ENCODE peak calls at places on chromosomes 13 and 19, in four cellular contexts. J is Caco-2, E is heart right ventricle, O is AG10803. L is an unnamed sample.

GRCh38 chr19:58346961-58347929 is 6.0 kb downstream of the A1BG start:
- DNase-seq in J (peak), E (peak), O (peak), L (no peak)

GRCh38 chr13:74573654-74574053 is 439.4 kb upstream of the KLF12 start:
- DNase-seq in J (peak), E (no peak), O (no peak), L (no peak)

GRCh38 chr19:45164577-45165335 is 4.0 kb upstream of the NKPD1 start:
- DNase-seq in J (peak), E (peak), O (peak), L (peak)

GRCh38 chr13:112870062-112870352 is 99.0 kb upstream of the MCF2L start:
- DNase-seq in J (no peak), E (no peak), O (no peak), L (no peak)

GRCh38 chr13:25887962-25888655 is 163.7 kb downstream of the SHISA2 start:
- DNase-seq in J (no peak), E (no peak), O (no peak), L (no peak)

GRCh38 chr13:21316376-21316775 is 139.9 kb downstream of the MRPL57 start:
- DNase-seq in J (no peak), E (no peak), O (no peak), L (no peak)

GRCh38 chr19:29260477-29261317 is 47.7 kb upstream of the UQCRFS1 start:
- DNase-seq in J (peak), E (no peak), O (peak), L (no peak)

GRCh38 chr19:7469654-7470285 is 19.1 kb downstream of the PEX11G start:
- DNase-seq in J (no peak), E (no peak), O (no peak), L (no peak)

GRCh38 chr19:3801412-3802096 is 15.4 kb upstream of the MATK start:
- DNase-seq in J (no peak), E (peak), O (no peak), L (no peak)

GRCh38 chr19:10811391-10812111 is 24.5 kb downstream of the TMED1 start:
- DNase-seq in J (no peak), E (no peak), O (no peak), L (no peak)

GRCh38 chr19:11390933-11391680 is 7.0 kb upstream of the EPOR start:
- DNase-seq in J (no peak), E (no peak), O (no peak), L (no peak)

GRCh38 chr13:79030513-79030912 is 371.6 kb upstream of the OBI1 start:
- DNase-seq in J (no peak), E (no peak), O (no peak), L (no peak)

GRCh38 chr13:67069117-67069767 is 160.9 kb downstream of the PCDH9 start:
- DNase-seq in J (no peak), E (no peak), O (no peak), L (no peak)

GRCh38 chr19:17294051-17294891 is 9.0 kb downstream of the ABHD8 start:
- DNase-seq in J (peak), E (no peak), O (no peak), L (peak)

GRCh38 chr19:16457195-16457953 is 14.4 kb downstream of the EPS15L1 start:
- DNase-seq in J (no peak), E (peak), O (peak), L (peak)

GRCh38 chr19:33461256-33462111 is 60.1 kb downstream of the PEPD start:
- DNase-seq in J (no peak), E (no peak), O (no peak), L (no peak)

GRCh38 chr19:41606215-41606837 is 20.5 kb downstream of the CEACAM4 start:
- DNase-seq in J (no peak), E (no peak), O (no peak), L (no peak)

GRCh38 chr13:25281193-25281936 is 5.9 kb downstream of the MTMR6 start:
- DNase-seq in J (no peak), E (no peak), O (no peak), L (no peak)

GRCh38 chr13:48919750-48920149 is 56.0 kb upstream of the FNDC3A start:
- DNase-seq in J (no peak), E (no peak), O (no peak), L (no peak)

GRCh38 chr19:39154626-39155100 is 29.1 kb downstream of the PAK4 start:
- DNase-seq in J (peak), E (no peak), O (no peak), L (peak)

GRCh38 chr19:40576181-40576584 is 490 bp upstream of the SHKBP1 start:
- DNase-seq in J (no peak), E (no peak), O (no peak), L (no peak)

GRCh38 chr13:71477735-71478134 is 389.3 kb downstream of the DACH1 start:
- DNase-seq in J (no peak), E (no peak), O (no peak), L (no peak)

GRCh38 chr19:6793411-6793810 is 20.9 kb downstream of the VAV1 start:
- DNase-seq in J (no peak), E (no peak), O (no peak), L (no peak)

GRCh38 chr13:114230575-114230974 is 4.1 kb upstream of the CDC16 start:
- DNase-seq in J (no peak), E (no peak), O (no peak), L (no peak)

GRCh38 chr19:18110833-18111232 is 13.3 kb downstream of the MAST3 start:
- DNase-seq in J (no peak), E (no peak), O (no peak), L (no peak)

GRCh38 chr19:1364070-1364719 is 19.5 kb upstream of the NDUFS7 start:
- DNase-seq in J (no peak), E (no peak), O (no peak), L (no peak)

GRCh38 chr19:1361601-1362384 is 21.9 kb upstream of the NDUFS7 start:
- DNase-seq in J (no peak), E (no peak), O (peak), L (no peak)

GRCh38 chr19:1362385-1363257 is 21.1 kb upstream of the NDUFS7 start:
- DNase-seq in J (no peak), E (no peak), O (no peak), L (no peak)

GRCh38 chr19:1365306-1365963 is 18.3 kb upstream of the NDUFS7 start:
- DNase-seq in J (no peak), E (no peak), O (no peak), L (no peak)

GRCh38 chr19:1363599-1363998 is 20.1 kb upstream of the NDUFS7 start:
- DNase-seq in J (no peak), E (no peak), O (no peak), L (no peak)
- H3K4me3 ChIP-seq in J (no peak), E (no peak), O (no peak), L (no peak)

GRCh38 chr19:51887522-51888498 is at the start of gene ZNF577:
- DNase-seq in J (peak), E (peak), O (peak), L (no peak)

GRCh38 chr19:51884713-51885112 is 3.0 kb downstream of the ZNF577 start:
- DNase-seq in J (no peak), E (no peak), O (no peak), L (no peak)

GRCh38 chr19:51882518-51882917 is 5.2 kb downstream of the ZNF577 start:
- DNase-seq in J (no peak), E (no peak), O (no peak), L (no peak)
- H3K4me3 ChIP-seq in J (no peak), E (no peak), O (no peak), L (no peak)

GRCh38 chr13:34346626-34347025 is 528.7 kb downstream of the RFC3 start:
- DNase-seq in J (no peak), E (no peak), O (peak), L (no peak)
- H3K4me3 ChIP-seq in J (no peak), E (no peak), O (no peak), L (no peak)

DNA sequence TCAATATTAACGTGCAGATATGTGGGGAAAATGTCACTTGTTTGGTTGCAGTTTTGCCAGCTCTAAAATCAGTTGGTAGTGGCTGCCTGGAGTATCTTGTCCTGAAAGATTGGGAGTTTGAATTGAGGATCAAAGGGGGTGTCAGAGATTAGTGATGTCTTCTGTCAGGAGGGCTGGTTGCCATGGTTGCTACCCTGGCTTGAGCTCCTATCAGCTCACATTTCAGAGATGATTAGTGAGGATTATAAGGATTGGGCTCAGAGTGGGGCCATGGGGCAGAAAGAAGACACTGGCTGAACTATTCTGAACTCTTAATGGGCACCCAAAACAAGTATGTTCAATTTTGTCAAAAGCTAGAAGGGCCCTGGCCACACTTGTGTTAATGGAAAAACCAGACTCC is 95.5 kb upstream of the RNF113B start:
- DNase-seq in J (peak), E (no peak), O (no peak), L (no peak)
- H3K4me3 ChIP-seq in J (no peak), E (no peak), O (no peak), L (no peak)

GRCh38 chr19:46717716-46718143 is 816 bp upstream of the PRKD2 start:
- DNase-seq in J (no peak), E (no peak), O (no peak), L (no peak)
- H3K4me3 ChIP-seq in J (peak), E (peak), O (peak), L (peak)

DNA sequence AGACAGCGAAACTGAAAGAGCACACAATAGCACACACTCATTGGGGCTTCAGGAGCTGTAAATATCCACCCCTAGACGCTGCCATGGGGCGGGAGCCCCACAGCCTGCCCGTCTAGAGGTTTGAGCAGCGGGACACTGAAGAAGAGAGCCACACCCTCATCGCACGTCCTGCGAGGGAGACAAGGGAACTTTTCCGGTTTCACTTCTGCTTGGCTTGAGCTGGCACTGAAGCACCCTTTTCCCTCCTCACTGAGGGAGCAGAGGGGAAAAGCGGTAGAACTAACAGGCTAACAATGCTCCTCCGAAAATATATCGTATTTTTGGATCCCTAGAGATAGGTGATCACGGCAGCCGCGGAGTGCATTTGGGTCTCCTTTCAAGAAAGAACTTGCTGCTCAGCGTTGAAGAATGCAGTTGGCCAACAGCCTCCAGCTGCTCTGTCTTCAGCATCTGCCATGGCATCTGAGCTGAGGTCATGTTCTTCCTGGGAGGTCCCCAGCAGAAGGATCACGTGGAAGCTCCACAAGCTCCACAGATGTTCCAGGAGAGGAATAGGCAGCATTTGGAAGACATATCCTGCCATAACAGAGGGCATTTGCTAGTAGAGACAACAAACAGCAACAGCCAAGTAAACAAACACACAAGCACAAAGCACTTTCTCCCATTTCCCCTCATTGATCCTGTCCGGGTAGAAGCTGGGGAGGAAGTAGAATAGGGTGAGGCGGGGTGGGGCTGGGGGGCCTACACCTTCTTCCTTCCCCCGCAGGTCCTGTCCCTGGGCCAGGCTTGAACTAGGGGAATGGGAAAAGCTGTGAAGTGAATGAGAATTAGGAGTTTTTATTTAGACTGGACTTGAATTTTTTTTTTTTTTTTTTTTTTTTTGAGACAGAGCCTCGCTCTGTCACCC is 44.8 kb upstream of the ALOX5AP start:
- DNase-seq in J (peak), E (peak), O (peak), L (peak)
- H3K4me3 ChIP-seq in J (peak), E (no peak), O (peak), L (peak)

DNA sequence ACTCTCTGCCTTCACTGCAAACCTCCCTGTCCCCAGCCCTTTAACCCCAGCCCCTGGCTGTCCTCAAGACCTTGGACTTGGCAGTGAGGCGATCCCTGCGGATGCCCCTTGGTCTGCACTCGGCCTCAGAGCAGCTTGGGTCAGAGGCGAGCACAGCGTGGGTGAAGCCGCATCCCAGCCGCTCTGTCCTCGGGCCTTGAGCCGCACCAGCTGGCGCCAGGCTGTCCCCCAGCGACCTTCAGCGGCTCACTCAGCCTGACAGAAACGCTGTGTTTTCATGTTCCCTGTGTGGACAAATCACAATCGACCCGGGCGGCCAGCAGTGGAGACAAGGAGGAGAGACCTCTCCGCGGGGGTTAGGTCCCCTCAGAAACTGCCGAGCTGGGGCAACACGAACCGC is 52.0 kb downstream of the GNG7 start:
- DNase-seq in J (no peak), E (no peak), O (no peak), L (no peak)
- H3K4me3 ChIP-seq in J (no peak), E (no peak), O (no peak), L (no peak)

L was measured in PC-9.